ENCODE peak calls at places on chromosome 6, in five cellular contexts. Y is ovary; E is heart left ventricle; Q is activated CD4-positive, alpha-beta T cell treated with anti-CD3 and anti-CD28 coated beads for 36 hours; J is RWPE1. M is an unnamed sample.

GRCh38 chr6:128511518-128511917 is 8.9 kb downstream of the PTPRK start:
- DNase-seq in J (peak; percentile 78), E (no peak), Q (no peak), Y (no peak), M (no peak)

GRCh38 chr6:32114853-32115252 is 5.7 kb upstream of the TNXB start:
- DNase-seq in J (peak; percentile 63), Y (peak; percentile 60), Q (peak; percentile 21), E (no peak), M (no peak)

GRCh38 chr6:33820243-33820642 is 16.4 kb upstream of the MLN start:
- DNase-seq in Q (no peak), Y (no peak), J (no peak), E (no peak), M (no peak)

GRCh38 chr6:123803456-123803861 is 206 bp upstream of the NKAIN2 start:
- DNase-seq in E (no peak), J (peak; percentile 8), Y (no peak), Q (no peak), M (no peak)

GRCh38 chr6:75624988-75625387 is 23.3 kb downstream of the SENP6 start:
- DNase-seq in E (no peak), Q (no peak), Y (no peak), J (no peak), M (no peak)

GRCh38 chr6:86581833-86582232 is 355.5 kb upstream of the HTR1E start:
- DNase-seq in Q (no peak), E (no peak), J (peak; percentile 19), Y (no peak), M (no peak)

GRCh38 chr6:108895591-108895990 is 47.4 kb downstream of the ARMC2 start:
- DNase-seq in Q (no peak), Y (no peak), J (no peak), E (no peak), M (no peak)

GRCh38 chr6:113813207-113813606 is 43.9 kb upstream of the MARCKS start:
- DNase-seq in E (no peak), Q (no peak), J (no peak), Y (no peak), M (no peak)

GRCh38 chr6:33279971-33280511 is 3.1 kb downstream of the B3GALT4 start:
- DNase-seq in J (peak; percentile 74), Y (no peak), Q (peak; percentile 40), E (no peak), M (no peak)

GRCh38 chr6:84623956-84624680 is 140.3 kb downstream of the TBX18 start:
- DNase-seq in Y (no peak), J (peak; percentile 56), Q (no peak), E (peak; percentile 39), M (peak; percentile 49)

GRCh38 chr6:170423030-170423429 is 116.5 kb downstream of the FAM120B start:
- DNase-seq in J (no peak), E (no peak), Y (no peak), Q (no peak), M (no peak)

GRCh38 chr6:46128476-46128875 is 1.3 kb upstream of the ENPP4 start:
- DNase-seq in E (no peak), Q (no peak), J (no peak), Y (no peak), M (no peak)

GRCh38 chr6:5278047-5278446 is 16.7 kb downstream of the FARS2 start:
- DNase-seq in J (no peak), Y (no peak), Q (no peak), E (no peak), M (no peak)

GRCh38 chr6:124223596-124223995 is 419.9 kb downstream of the NKAIN2 start:
- DNase-seq in E (no peak), Q (no peak), J (peak; percentile 62), Y (no peak), M (no peak)

GRCh38 chr6:155543141-155543870 is 87.7 kb upstream of the NOX3 start:
- DNase-seq in Q (no peak), Y (no peak), E (no peak), J (no peak), M (no peak)

GRCh38 chr6:170149681-170150589 is 140.9 kb downstream of the DLL1 start:
- DNase-seq in E (no peak), J (no peak), Y (no peak), Q (no peak), M (no peak)

GRCh38 chr6:151370509-151371078 is 20.8 kb downstream of the ZBTB2 start:
- DNase-seq in Y (no peak), E (no peak), Q (no peak), J (no peak), M (no peak)

GRCh38 chr6:28747631-28748157 is 176.1 kb downstream of the TRIM27 start:
- DNase-seq in J (peak; percentile 55), E (no peak), Q (peak; percentile 41), Y (peak; percentile 55), M (no peak)

GRCh38 chr6:119881416-119881815 is 531.9 kb upstream of the MAN1A1 start:
- DNase-seq in Q (no peak), E (no peak), J (peak; percentile 7), Y (no peak), M (no peak)

GRCh38 chr6:87917861-87918260 is 129.8 kb upstream of the SPACA1 start:
- DNase-seq in J (no peak), Y (no peak), Q (no peak), E (no peak), M (no peak)

GRCh38 chr6:121849477-121849876 is 414.0 kb downstream of the GJA1 start:
- DNase-seq in Y (peak; percentile 75), E (peak; percentile 59), Q (peak; percentile 52), J (peak; percentile 70), M (no peak)

GRCh38 chr6:75344455-75344854 is 59.9 kb upstream of the TMEM30A start:
- DNase-seq in Y (no peak), Q (no peak), E (no peak), J (no peak), M (no peak)

GRCh38 chr6:453152-453551 is 61.6 kb downstream of the IRF4 start:
- DNase-seq in E (no peak), Y (no peak), Q (no peak), J (no peak), M (peak; percentile 78)

GRCh38 chr6:46393940-46394337 is 97.3 kb downstream of the RCAN2 start:
- DNase-seq in J (no peak), Q (no peak), Y (no peak), E (no peak), M (no peak)

GRCh38 chr6:156720739-156721714 is 56.2 kb upstream of the ARID1B start:
- DNase-seq in J (peak; percentile 41), Y (peak; percentile 28), Q (no peak), E (no peak), M (no peak)

GRCh38 chr6:139625998-139626975 is 251.8 kb upstream of the CITED2 start:
- DNase-seq in Q (no peak), J (no peak), Y (no peak), E (no peak), M (no peak)

GRCh38 chr6:27672113-27672799 is 199.4 kb upstream of the ZNF184 start:
- DNase-seq in Q (peak; percentile 71), E (no peak), J (no peak), Y (peak; percentile 70), M (no peak)

GRCh38 chr6:12935637-12936036 is 219.1 kb downstream of the PHACTR1 start:
- DNase-seq in E (no peak), J (no peak), Y (no peak), Q (no peak), M (no peak)

GRCh38 chr6:123668063-123668462 is 31.3 kb upstream of the TRDN start:
- DNase-seq in Y (no peak), E (no peak), J (no peak), Q (no peak), M (no peak)

GRCh38 chr6:50990750-50991446 is 172.2 kb downstream of the TFAP2B start:
- DNase-seq in E (no peak), J (peak; percentile 20), Q (no peak), Y (no peak), M (no peak)

GRCh38 chr6:158050955-158051354 is 69.3 kb downstream of the SYNJ2 start:
- DNase-seq in Y (no peak), Q (no peak), J (no peak), E (no peak), M (no peak)

GRCh38 chr6:17986656-17987575 is 519 bp downstream of the KIF13A start:
- DNase-seq in Y (peak; percentile 46), Q (peak; percentile 13), J (peak; percentile 46), E (peak; percentile 74), M (peak; percentile 76)

GRCh38 chr6:6390849-6391602 is 70.6 kb upstream of the F13A1 start:
- DNase-seq in Q (no peak), E (no peak), Y (no peak), J (no peak), M (no peak)

GRCh38 chr6:125564941-125565340 is 184.5 kb upstream of the HEY2 start:
- DNase-seq in J (no peak), Y (no peak), E (no peak), Q (no peak), M (no peak)

GRCh38 chr6:3526962-3527796 is 70.3 kb upstream of the SLC22A23 start:
- DNase-seq in J (peak; percentile 84), E (no peak), Y (no peak), Q (no peak), M (no peak)